ENCODE peak calls at places on chromosomes 6 and 20, in six cellular contexts. One of them, this sample, is unnamed.

GRCh38 chr20:25009218-25010145 is 16.9 kb upstream of the APMAP start:
- DNase-seq in H9: no peak
- DNase-seq in mammary epithelial cell: no peak
- DNase-seq in uterus: no peak
- DNase-seq in left ventricle myocardium inferior: no peak
- DNase-seq in A673: no peak
- DNase-seq in this sample: no peak

GRCh38 chr6:116945809-116946208 is 68.8 kb downstream of the RFX6 start:
- DNase-seq in H9: no peak
- DNase-seq in mammary epithelial cell: peak; percentile 77
- DNase-seq in uterus: no peak
- DNase-seq in left ventricle myocardium inferior: no peak
- DNase-seq in A673: no peak
- DNase-seq in this sample: no peak

GRCh38 chr6:109454483-109455160 is 950 bp downstream of the MICAL1 start:
- DNase-seq in H9: no peak
- DNase-seq in mammary epithelial cell: no peak
- DNase-seq in uterus: no peak
- DNase-seq in left ventricle myocardium inferior: no peak
- DNase-seq in A673: peak; percentile 21
- DNase-seq in this sample: no peak

GRCh38 chr20:17624070-17624469 is 54.2 kb downstream of the DSTN start:
- DNase-seq in H9: no peak
- DNase-seq in mammary epithelial cell: no peak
- DNase-seq in uterus: peak; percentile 8
- DNase-seq in left ventricle myocardium inferior: peak; percentile 5
- DNase-seq in A673: no peak
- DNase-seq in this sample: no peak

GRCh38 chr20:37901667-37902503 is 1.0 kb upstream of the VSTM2L start:
- DNase-seq in H9: peak; percentile 71
- DNase-seq in mammary epithelial cell: peak; percentile 62
- DNase-seq in uterus: peak; percentile 24
- DNase-seq in left ventricle myocardium inferior: no peak
- DNase-seq in A673: peak; percentile 85
- DNase-seq in this sample: no peak

GRCh38 chr6:53326372-53327016 is 22.3 kb downstream of the ELOVL5 start:
- DNase-seq in H9: peak; percentile 43
- DNase-seq in mammary epithelial cell: peak; percentile 97
- DNase-seq in uterus: peak; percentile 30
- DNase-seq in left ventricle myocardium inferior: no peak
- DNase-seq in A673: peak; percentile 38
- DNase-seq in this sample: no peak

GRCh38 chr6:148455674-148456559 is 113.3 kb downstream of the SASH1 start:
- DNase-seq in H9: no peak
- DNase-seq in mammary epithelial cell: no peak
- DNase-seq in uterus: no peak
- DNase-seq in left ventricle myocardium inferior: no peak
- DNase-seq in A673: no peak
- DNase-seq in this sample: no peak

GRCh38 chr6:34151321-34152041 is 5.6 kb upstream of the GRM4 start:
- DNase-seq in H9: peak; percentile 83
- DNase-seq in mammary epithelial cell: no peak
- DNase-seq in uterus: no peak
- DNase-seq in left ventricle myocardium inferior: no peak
- DNase-seq in A673: no peak
- DNase-seq in this sample: no peak

GRCh38 chr6:84515082-84515481 is 249.3 kb downstream of the TBX18 start:
- DNase-seq in H9: no peak
- DNase-seq in mammary epithelial cell: no peak
- DNase-seq in uterus: no peak
- DNase-seq in left ventricle myocardium inferior: no peak
- DNase-seq in A673: no peak
- DNase-seq in this sample: no peak

GRCh38 chr20:45368221-45368980 is 5.4 kb downstream of the SYS1 start:
- DNase-seq in H9: peak; percentile 3
- DNase-seq in mammary epithelial cell: no peak
- DNase-seq in uterus: no peak
- DNase-seq in left ventricle myocardium inferior: no peak
- DNase-seq in A673: no peak
- DNase-seq in this sample: no peak

GRCh38 chr6:35935469-35935868 is 14.6 kb upstream of the SRPK1 start:
- DNase-seq in H9: no peak
- DNase-seq in mammary epithelial cell: no peak
- DNase-seq in uterus: no peak
- DNase-seq in left ventricle myocardium inferior: no peak
- DNase-seq in A673: no peak
- DNase-seq in this sample: no peak

GRCh38 chr6:97361286-97361685 is 78.3 kb upstream of the MMS22L start:
- DNase-seq in H9: no peak
- DNase-seq in mammary epithelial cell: no peak
- DNase-seq in uterus: no peak
- DNase-seq in left ventricle myocardium inferior: no peak
- DNase-seq in A673: peak; percentile 53
- DNase-seq in this sample: no peak

GRCh38 chr20:23510000-23510590 is 19.2 kb downstream of the CST8 start:
- DNase-seq in H9: no peak
- DNase-seq in mammary epithelial cell: no peak
- DNase-seq in uterus: no peak
- DNase-seq in left ventricle myocardium inferior: no peak
- DNase-seq in A673: no peak
- DNase-seq in this sample: no peak

GRCh38 chr6:390914-391558 is 516 bp upstream of the IRF4 start:
- DNase-seq in H9: peak; percentile 71
- DNase-seq in mammary epithelial cell: no peak
- DNase-seq in uterus: no peak
- DNase-seq in left ventricle myocardium inferior: no peak
- DNase-seq in A673: peak; percentile 55
- DNase-seq in this sample: no peak

GRCh38 chr6:3650959-3651697 is 100.4 kb downstream of the PXDC1 start:
- DNase-seq in H9: no peak
- DNase-seq in mammary epithelial cell: no peak
- DNase-seq in uterus: no peak
- DNase-seq in left ventricle myocardium inferior: no peak
- DNase-seq in A673: no peak
- DNase-seq in this sample: no peak

GRCh38 chr6:113616875-113617274 is 240.3 kb upstream of the MARCKS start:
- DNase-seq in H9: no peak
- DNase-seq in mammary epithelial cell: peak; percentile 24
- DNase-seq in uterus: no peak
- DNase-seq in left ventricle myocardium inferior: no peak
- DNase-seq in A673: no peak
- DNase-seq in this sample: no peak

GRCh38 chr6:107102414-107102805 is 12.9 kb downstream of the BEND3 start:
- DNase-seq in H9: no peak
- DNase-seq in mammary epithelial cell: no peak
- DNase-seq in uterus: no peak
- DNase-seq in left ventricle myocardium inferior: no peak
- DNase-seq in A673: no peak
- DNase-seq in this sample: no peak
- H3K27ac ChIP-seq in H9: no peak overlapping the region
- H3K27ac ChIP-seq in mammary epithelial cell: no peak overlapping the region
- H3K27ac ChIP-seq in uterus: no peak overlapping the region
- H3K27ac ChIP-seq in left ventricle myocardium inferior: no peak overlapping the region
- H3K27ac ChIP-seq in A673: no peak overlapping the region
- H3K27ac ChIP-seq in this sample: no peak overlapping the region

GRCh38 chr6:157322792-157323113 is 566 bp downstream of the TMEM242 start:
- DNase-seq in H9: no peak
- DNase-seq in mammary epithelial cell: no peak
- DNase-seq in uterus: no peak
- DNase-seq in left ventricle myocardium inferior: no peak
- DNase-seq in A673: no peak
- DNase-seq in this sample: no peak

GRCh38 chr6:157325069-157325805 is 1.9 kb upstream of the TMEM242 start:
- DNase-seq in H9: no peak
- DNase-seq in mammary epithelial cell: peak; percentile 55
- DNase-seq in uterus: no peak
- DNase-seq in left ventricle myocardium inferior: no peak
- DNase-seq in A673: peak; percentile 32
- DNase-seq in this sample: no peak

GRCh38 chr6:157323114-157323923 is at the start of gene TMEM242:
- DNase-seq in H9: peak; percentile 95
- DNase-seq in mammary epithelial cell: peak; percentile 93
- DNase-seq in uterus: peak; percentile 94
- DNase-seq in left ventricle myocardium inferior: peak; percentile 92
- DNase-seq in A673: peak; percentile 95
- DNase-seq in this sample: peak; percentile 95

GRCh38 chr6:157326979-157327378 is 3.7 kb upstream of the TMEM242 start:
- DNase-seq in H9: no peak
- DNase-seq in mammary epithelial cell: no peak
- DNase-seq in uterus: no peak
- DNase-seq in left ventricle myocardium inferior: no peak
- DNase-seq in A673: no peak
- DNase-seq in this sample: no peak

GRCh38 chr6:157323924-157324276 is 581 bp upstream of the TMEM242 start:
- DNase-seq in H9: peak; percentile 84
- DNase-seq in mammary epithelial cell: peak; percentile 80
- DNase-seq in uterus: peak; percentile 80
- DNase-seq in left ventricle myocardium inferior: peak; percentile 80
- DNase-seq in A673: peak; percentile 58
- DNase-seq in this sample: peak; percentile 85
- TF ChIP-seq CTCF in H9: peak; percentile 11
- TF ChIP-seq CTCF in mammary epithelial cell: no peak
- TF ChIP-seq CTCF in uterus: no peak
- TF ChIP-seq CTCF in left ventricle myocardium inferior: no peak
- TF ChIP-seq CTCF in A673: no peak
- TF ChIP-seq CTCF in this sample: no peak

GRCh38 chr6:158032354-158032733 is 50.7 kb downstream of the SYNJ2 start:
- DNase-seq in H9: no peak
- DNase-seq in mammary epithelial cell: no peak
- DNase-seq in uterus: no peak
- DNase-seq in left ventricle myocardium inferior: peak; percentile 14
- DNase-seq in A673: no peak
- DNase-seq in this sample: no peak

GRCh38 chr6:158031191-158031444 is 49.5 kb downstream of the SYNJ2 start:
- DNase-seq in H9: no peak
- DNase-seq in mammary epithelial cell: no peak
- DNase-seq in uterus: no peak
- DNase-seq in left ventricle myocardium inferior: no peak
- DNase-seq in A673: no peak
- DNase-seq in this sample: no peak

GRCh38 chr6:158031445-158032353 is 50.0 kb downstream of the SYNJ2 start:
- DNase-seq in H9: no peak
- DNase-seq in mammary epithelial cell: no peak
- DNase-seq in uterus: peak; percentile 55
- DNase-seq in left ventricle myocardium inferior: peak; percentile 77
- DNase-seq in A673: peak; percentile 46
- DNase-seq in this sample: peak; percentile 87

GRCh38 chr6:158033751-158034702 is 52.4 kb downstream of the SYNJ2 start:
- DNase-seq in H9: no peak
- DNase-seq in mammary epithelial cell: no peak
- DNase-seq in uterus: no peak
- DNase-seq in left ventricle myocardium inferior: peak; percentile 8
- DNase-seq in A673: no peak
- DNase-seq in this sample: no peak

GRCh38 chr6:158033077-158033750 is 51.6 kb downstream of the SYNJ2 start:
- DNase-seq in H9: no peak
- DNase-seq in mammary epithelial cell: no peak
- DNase-seq in uterus: no peak
- DNase-seq in left ventricle myocardium inferior: peak; percentile 15
- DNase-seq in A673: no peak
- DNase-seq in this sample: no peak
- H3K27ac ChIP-seq in H9: no peak overlapping the region
- H3K27ac ChIP-seq in mammary epithelial cell: no peak overlapping the region
- H3K27ac ChIP-seq in uterus: peak overlapping the region; percentile 73
- H3K27ac ChIP-seq in left ventricle myocardium inferior: peak overlapping the region; percentile 56
- H3K27ac ChIP-seq in A673: no peak overlapping the region
- H3K27ac ChIP-seq in this sample: no peak overlapping the region

DNA sequence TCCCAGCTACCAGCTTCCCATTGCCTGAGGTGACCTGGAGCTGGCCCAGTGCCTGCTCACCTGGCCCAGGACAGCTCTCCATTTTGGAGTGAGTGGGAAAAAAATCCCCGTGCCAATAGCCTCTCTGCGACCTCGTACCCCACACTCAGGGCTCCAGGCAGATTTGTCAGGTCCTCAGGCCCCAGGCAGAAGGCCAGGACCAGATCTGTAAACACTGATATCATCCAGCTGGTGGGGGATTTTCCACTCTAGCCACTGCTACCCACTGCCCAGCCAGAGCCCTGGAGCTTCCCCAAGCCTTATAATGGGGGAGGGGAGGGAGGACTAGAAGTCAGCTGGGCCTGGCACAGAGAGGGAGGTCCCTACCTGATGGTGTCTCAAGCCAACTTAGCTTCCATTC is 1.3 kb upstream of the PGC start:
- DNase-seq in H9: no peak
- DNase-seq in mammary epithelial cell: no peak
- DNase-seq in uterus: no peak
- DNase-seq in left ventricle myocardium inferior: no peak
- DNase-seq in A673: no peak
- DNase-seq in this sample: no peak
- TF ChIP-seq CTCF in H9: no peak
- TF ChIP-seq CTCF in mammary epithelial cell: no peak
- TF ChIP-seq CTCF in uterus: no peak
- TF ChIP-seq CTCF in left ventricle myocardium inferior: no peak
- TF ChIP-seq CTCF in A673: no peak
- TF ChIP-seq CTCF in this sample: no peak

GRCh38 chr6:26270121-26270861 is 94.7 kb upstream of the BTN3A2 start:
- DNase-seq in H9: no peak
- DNase-seq in mammary epithelial cell: no peak
- DNase-seq in uterus: no peak
- DNase-seq in left ventricle myocardium inferior: no peak
- DNase-seq in A673: peak; percentile 65
- DNase-seq in this sample: no peak
- H3K27ac ChIP-seq in H9: peak overlapping the region; percentile 86
- H3K27ac ChIP-seq in mammary epithelial cell: peak overlapping the region; percentile 75
- H3K27ac ChIP-seq in uterus: no peak overlapping the region
- H3K27ac ChIP-seq in left ventricle myocardium inferior: no peak overlapping the region
- H3K27ac ChIP-seq in A673: peak overlapping the region; percentile 94
- H3K27ac ChIP-seq in this sample: no peak overlapping the region

DNA sequence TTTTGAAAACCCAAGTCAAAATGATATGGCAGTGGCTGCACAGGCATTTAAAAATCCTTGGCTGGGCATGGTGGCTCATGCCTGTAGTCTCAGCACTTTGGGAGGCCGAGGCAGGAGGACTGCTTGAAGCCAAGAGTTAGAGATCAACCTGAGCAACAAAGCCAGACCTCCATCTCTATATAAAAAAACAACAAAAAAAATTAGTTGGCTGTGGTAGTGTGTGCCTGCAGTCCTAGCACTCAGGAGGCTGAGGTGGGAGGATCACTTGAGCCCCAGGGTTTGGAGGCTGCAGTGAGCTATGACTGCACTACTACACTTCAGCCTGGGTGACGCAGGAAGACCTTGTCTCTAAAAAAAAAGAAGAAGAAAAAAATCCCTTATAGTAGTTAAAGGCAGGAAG is 142.9 kb downstream of the MYB start:
- DNase-seq in H9: no peak
- DNase-seq in mammary epithelial cell: no peak
- DNase-seq in uterus: no peak
- DNase-seq in left ventricle myocardium inferior: no peak
- DNase-seq in A673: no peak
- DNase-seq in this sample: no peak
- TF ChIP-seq CTCF in H9: no peak
- TF ChIP-seq CTCF in mammary epithelial cell: no peak
- TF ChIP-seq CTCF in uterus: no peak
- TF ChIP-seq CTCF in left ventricle myocardium inferior: no peak
- TF ChIP-seq CTCF in A673: no peak
- TF ChIP-seq CTCF in this sample: no peak

This sample was measured in right atrium auricular region.